ENCODE peak calls at places on chromosomes 7 and 10, in seven cellular contexts. One of them, this sample, is unnamed.

GRCh38 chr7:84021292-84021898 is 173.2 kb downstream of the SEMA3A start:
- DNase-seq in HAP-1: no peak
- DNase-seq in BE2C: peak
- DNase-seq in colonic mucosa: no peak
- DNase-seq in small intestine: no peak
- DNase-seq in lower lobe of right lung: no peak
- DNase-seq in right lobe of liver: no peak
- DNase-seq in this sample: no peak

GRCh38 chr10:124560377-124560776 is 98.8 kb downstream of the LHPP start:
- DNase-seq in colonic mucosa: no peak
- DNase-seq in lower lobe of right lung: peak
- DNase-seq in right lobe of liver: peak
- DNase-seq in small intestine: no peak
- DNase-seq in BE2C: no peak
- DNase-seq in HAP-1: no peak
- DNase-seq in this sample: peak

GRCh38 chr7:65459438-65459837 is 85.8 kb downstream of the ZNF92 start:
- DNase-seq in lower lobe of right lung: no peak
- DNase-seq in small intestine: no peak
- DNase-seq in HAP-1: no peak
- DNase-seq in BE2C: no peak
- DNase-seq in colonic mucosa: no peak
- DNase-seq in right lobe of liver: no peak
- DNase-seq in this sample: no peak

GRCh38 chr10:84427903-84428650 is 99.7 kb downstream of the CCSER2 start:
- DNase-seq in small intestine: no peak
- DNase-seq in lower lobe of right lung: no peak
- DNase-seq in colonic mucosa: no peak
- DNase-seq in HAP-1: no peak
- DNase-seq in BE2C: no peak
- DNase-seq in right lobe of liver: no peak
- DNase-seq in this sample: no peak

GRCh38 chr7:93018666-93019065 is 99.1 kb downstream of the SAMD9 start:
- DNase-seq in small intestine: no peak
- DNase-seq in lower lobe of right lung: no peak
- DNase-seq in BE2C: no peak
- DNase-seq in HAP-1: no peak
- DNase-seq in colonic mucosa: no peak
- DNase-seq in right lobe of liver: no peak
- DNase-seq in this sample: no peak

GRCh38 chr7:19982841-19983835 is 209.7 kb upstream of the TMEM196 start:
- DNase-seq in HAP-1: peak
- DNase-seq in BE2C: peak
- DNase-seq in colonic mucosa: peak
- DNase-seq in lower lobe of right lung: no peak
- DNase-seq in small intestine: peak
- DNase-seq in right lobe of liver: no peak
- DNase-seq in this sample: no peak

GRCh38 chr7:39400836-39401235 is 165.4 kb upstream of the YAE1 start:
- DNase-seq in lower lobe of right lung: no peak
- DNase-seq in HAP-1: no peak
- DNase-seq in BE2C: no peak
- DNase-seq in right lobe of liver: no peak
- DNase-seq in colonic mucosa: no peak
- DNase-seq in small intestine: no peak
- DNase-seq in this sample: no peak

GRCh38 chr10:79401015-79401921 is 44.2 kb downstream of the ZCCHC24 start:
- DNase-seq in HAP-1: no peak
- DNase-seq in colonic mucosa: no peak
- DNase-seq in lower lobe of right lung: no peak
- DNase-seq in BE2C: no peak
- DNase-seq in right lobe of liver: no peak
- DNase-seq in small intestine: no peak
- DNase-seq in this sample: no peak

GRCh38 chr10:69742928-69743602 is 58.6 kb upstream of the COL13A1 start:
- DNase-seq in small intestine: peak
- DNase-seq in colonic mucosa: peak
- DNase-seq in right lobe of liver: no peak
- DNase-seq in lower lobe of right lung: no peak
- DNase-seq in BE2C: peak
- DNase-seq in HAP-1: no peak
- DNase-seq in this sample: no peak

GRCh38 chr10:29131952-29132820 is 156.7 kb upstream of the LYZL1 start:
- DNase-seq in right lobe of liver: no peak
- DNase-seq in BE2C: peak
- DNase-seq in lower lobe of right lung: no peak
- DNase-seq in colonic mucosa: no peak
- DNase-seq in HAP-1: no peak
- DNase-seq in small intestine: no peak
- DNase-seq in this sample: no peak

DNA sequence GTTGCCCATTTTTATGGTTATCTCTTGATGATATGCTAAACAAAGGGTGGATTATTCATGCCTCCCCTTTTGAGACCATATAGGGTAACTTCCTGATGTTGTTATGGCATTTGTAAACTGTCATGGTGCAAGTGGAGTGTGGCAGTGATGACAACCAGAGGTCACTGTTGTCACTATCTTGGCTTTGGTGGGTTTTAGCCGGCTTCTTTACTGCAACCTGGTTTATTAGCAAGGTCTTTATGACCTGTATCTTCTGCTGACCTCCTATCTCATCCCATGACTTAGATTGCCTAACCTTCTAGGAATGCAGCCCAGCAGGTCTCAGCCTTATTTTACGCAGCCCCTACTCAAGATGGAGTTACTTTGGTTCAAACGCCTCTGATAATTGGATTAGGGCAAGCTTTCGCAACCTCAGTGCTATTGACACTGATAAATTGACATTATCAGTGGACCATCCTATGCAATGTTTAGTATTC is 36.9 kb downstream of the BAG3 start:
- DNase-seq in BE2C: peak
- DNase-seq in lower lobe of right lung: no peak
- DNase-seq in HAP-1: peak
- DNase-seq in right lobe of liver: no peak
- DNase-seq in colonic mucosa: no peak
- DNase-seq in small intestine: no peak
- DNase-seq in this sample: no peak
- H3K4me3 ChIP-seq in BE2C: no peak
- H3K4me3 ChIP-seq in lower lobe of right lung: no peak
- H3K4me3 ChIP-seq in HAP-1: peak
- H3K4me3 ChIP-seq in right lobe of liver: no peak
- H3K4me3 ChIP-seq in colonic mucosa: no peak
- H3K4me3 ChIP-seq in small intestine: no peak
- H3K4me3 ChIP-seq in this sample: no peak

DNA sequence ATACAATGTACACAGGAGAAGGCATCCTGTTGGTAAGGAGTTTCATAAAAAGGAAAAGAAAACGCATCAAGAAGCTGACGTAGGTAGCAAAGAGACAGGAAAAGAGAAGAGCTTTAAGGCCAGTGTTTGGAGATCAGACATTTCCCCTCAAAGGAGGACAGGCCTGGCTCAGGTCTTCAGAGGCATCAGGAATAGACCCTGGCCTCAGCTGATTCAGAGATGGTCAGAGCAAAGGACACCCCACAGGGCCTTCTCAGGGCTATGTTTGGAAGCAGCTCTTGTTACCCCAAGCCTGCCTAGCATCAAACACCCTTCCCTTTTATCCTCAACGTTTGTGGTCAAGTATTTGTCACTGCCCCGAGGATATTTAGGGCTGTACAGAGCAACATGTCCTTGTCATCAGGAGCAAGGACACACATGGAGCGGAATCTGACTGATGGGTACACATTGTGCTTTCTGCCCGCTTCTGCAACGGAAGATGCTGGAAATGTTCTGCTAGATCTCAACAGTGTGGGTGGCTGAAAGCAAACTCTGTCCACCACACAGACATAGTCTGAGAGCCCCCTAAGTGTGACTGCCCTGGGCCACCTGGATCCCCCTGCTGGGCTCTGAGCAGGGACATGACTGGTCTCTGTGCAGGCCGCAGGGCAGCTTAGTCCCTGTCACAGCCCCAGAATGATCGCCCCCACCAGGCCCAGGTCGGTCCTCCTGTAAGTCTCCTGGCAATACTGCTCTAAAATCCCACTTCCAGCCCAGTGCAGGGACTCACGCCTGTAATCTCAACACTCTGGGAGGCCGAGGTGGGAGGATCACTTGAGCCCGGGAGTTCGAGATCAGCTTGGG is 1.0 kb upstream of the ZDHHC4 start:
- DNase-seq in right lobe of liver: no peak
- DNase-seq in small intestine: no peak
- DNase-seq in BE2C: peak
- DNase-seq in HAP-1: no peak
- DNase-seq in colonic mucosa: peak
- DNase-seq in lower lobe of right lung: no peak
- DNase-seq in this sample: no peak
- H3K4me3 ChIP-seq in right lobe of liver: no peak
- H3K4me3 ChIP-seq in small intestine: peak
- H3K4me3 ChIP-seq in BE2C: peak
- H3K4me3 ChIP-seq in HAP-1: peak
- H3K4me3 ChIP-seq in colonic mucosa: peak
- H3K4me3 ChIP-seq in lower lobe of right lung: peak
- H3K4me3 ChIP-seq in this sample: peak

GRCh38 chr7:156063241-156063810 is 251.1 kb upstream of the SHH start:
- DNase-seq in lower lobe of right lung: no peak
- DNase-seq in colonic mucosa: no peak
- DNase-seq in HAP-1: no peak
- DNase-seq in right lobe of liver: peak
- DNase-seq in small intestine: no peak
- DNase-seq in BE2C: no peak
- DNase-seq in this sample: no peak

GRCh38 chr7:156062286-156062685 is 250.0 kb upstream of the SHH start:
- DNase-seq in small intestine: no peak
- DNase-seq in BE2C: no peak
- DNase-seq in colonic mucosa: no peak
- DNase-seq in HAP-1: no peak
- DNase-seq in lower lobe of right lung: no peak
- DNase-seq in right lobe of liver: peak
- DNase-seq in this sample: peak

GRCh38 chr7:156067156-156067555 is 254.9 kb upstream of the SHH start:
- DNase-seq in right lobe of liver: peak
- DNase-seq in small intestine: no peak
- DNase-seq in lower lobe of right lung: no peak
- DNase-seq in HAP-1: no peak
- DNase-seq in colonic mucosa: no peak
- DNase-seq in BE2C: no peak
- DNase-seq in this sample: no peak

GRCh38 chr7:156065400-156065799 is 253.1 kb upstream of the SHH start:
- DNase-seq in right lobe of liver: peak
- DNase-seq in small intestine: no peak
- DNase-seq in lower lobe of right lung: no peak
- DNase-seq in colonic mucosa: no peak
- DNase-seq in HAP-1: peak
- DNase-seq in BE2C: no peak
- DNase-seq in this sample: no peak

DNA sequence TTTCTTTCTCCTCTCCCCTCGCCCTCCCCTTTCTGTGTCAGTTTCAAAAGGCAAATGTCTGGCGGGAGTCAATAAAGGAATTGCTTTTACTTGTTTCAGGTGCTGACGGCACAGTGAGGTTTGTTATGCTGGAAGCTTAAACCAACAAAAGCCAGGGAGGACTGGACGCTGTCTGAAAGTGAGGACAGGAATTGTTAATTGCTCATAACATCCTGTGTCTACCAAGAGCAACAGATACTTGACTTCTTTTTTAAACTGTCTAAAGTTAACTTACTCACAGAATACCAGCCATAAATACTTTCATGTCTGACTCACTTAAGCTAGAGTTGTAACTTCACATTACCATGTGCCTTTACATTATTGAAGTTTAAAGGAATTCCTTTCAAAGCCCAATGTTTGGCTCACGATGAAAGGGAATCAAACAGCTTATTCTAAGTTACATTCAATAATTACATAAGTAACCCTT is 252.7 kb upstream of the SHH start:
- DNase-seq in colonic mucosa: no peak
- DNase-seq in lower lobe of right lung: no peak
- DNase-seq in HAP-1: no peak
- DNase-seq in right lobe of liver: no peak
- DNase-seq in BE2C: no peak
- DNase-seq in small intestine: no peak
- DNase-seq in this sample: no peak
- H3K4me3 ChIP-seq in colonic mucosa: no peak
- H3K4me3 ChIP-seq in lower lobe of right lung: no peak
- H3K4me3 ChIP-seq in HAP-1: no peak
- H3K4me3 ChIP-seq in right lobe of liver: no peak
- H3K4me3 ChIP-seq in BE2C: no peak
- H3K4me3 ChIP-seq in small intestine: no peak
- H3K4me3 ChIP-seq in this sample: no peak

DNA sequence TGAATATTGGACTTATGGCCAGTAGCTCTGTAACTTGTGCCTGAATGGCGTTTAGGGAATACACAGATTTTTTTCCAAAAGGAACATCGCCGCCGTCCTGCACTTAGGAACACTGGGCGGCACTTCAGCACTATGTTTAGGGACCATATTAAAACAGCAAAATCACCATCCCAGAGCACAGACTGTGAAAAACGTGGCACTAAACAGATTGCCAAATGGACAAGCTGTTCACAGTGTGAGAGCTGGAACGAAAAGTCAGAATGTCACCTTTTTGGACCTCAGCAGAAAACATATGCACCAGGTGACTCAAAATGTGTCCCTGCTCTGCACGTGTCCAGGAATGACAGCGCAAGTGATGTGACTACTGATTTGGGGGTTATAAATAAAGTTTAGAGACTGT is 87.9 kb downstream of the ODAD2 start:
- DNase-seq in lower lobe of right lung: no peak
- DNase-seq in colonic mucosa: no peak
- DNase-seq in BE2C: no peak
- DNase-seq in small intestine: no peak
- DNase-seq in HAP-1: no peak
- DNase-seq in right lobe of liver: no peak
- DNase-seq in this sample: no peak
- H3K4me3 ChIP-seq in lower lobe of right lung: no peak
- H3K4me3 ChIP-seq in colonic mucosa: no peak
- H3K4me3 ChIP-seq in BE2C: no peak
- H3K4me3 ChIP-seq in small intestine: no peak
- H3K4me3 ChIP-seq in HAP-1: no peak
- H3K4me3 ChIP-seq in right lobe of liver: no peak
- H3K4me3 ChIP-seq in this sample: no peak

GRCh38 chr7:123662755-123663154 is 7.1 kb downstream of the LMOD2 start:
- DNase-seq in right lobe of liver: no peak
- DNase-seq in BE2C: no peak
- DNase-seq in small intestine: no peak
- DNase-seq in HAP-1: no peak
- DNase-seq in lower lobe of right lung: no peak
- DNase-seq in colonic mucosa: no peak
- DNase-seq in this sample: no peak

GRCh38 chr7:123662293-123662692 is 6.6 kb downstream of the LMOD2 start:
- DNase-seq in small intestine: no peak
- DNase-seq in lower lobe of right lung: no peak
- DNase-seq in right lobe of liver: no peak
- DNase-seq in BE2C: no peak
- DNase-seq in HAP-1: no peak
- DNase-seq in colonic mucosa: no peak
- DNase-seq in this sample: no peak

GRCh38 chr7:123665157-123665556 is 9.5 kb downstream of the LMOD2 start:
- DNase-seq in small intestine: no peak
- DNase-seq in colonic mucosa: no peak
- DNase-seq in right lobe of liver: no peak
- DNase-seq in BE2C: no peak
- DNase-seq in HAP-1: peak
- DNase-seq in lower lobe of right lung: no peak
- DNase-seq in this sample: no peak

GRCh38 chr7:123661765-123662164 is 6.1 kb downstream of the LMOD2 start:
- DNase-seq in BE2C: no peak
- DNase-seq in right lobe of liver: no peak
- DNase-seq in small intestine: no peak
- DNase-seq in colonic mucosa: no peak
- DNase-seq in HAP-1: no peak
- DNase-seq in lower lobe of right lung: no peak
- DNase-seq in this sample: no peak

GRCh38 chr7:123663200-123663599 is 7.5 kb downstream of the LMOD2 start:
- DNase-seq in colonic mucosa: no peak
- DNase-seq in right lobe of liver: no peak
- DNase-seq in BE2C: no peak
- DNase-seq in small intestine: no peak
- DNase-seq in lower lobe of right lung: no peak
- DNase-seq in HAP-1: no peak
- DNase-seq in this sample: no peak
- H3K4me3 ChIP-seq in colonic mucosa: no peak
- H3K4me3 ChIP-seq in right lobe of liver: no peak
- H3K4me3 ChIP-seq in BE2C: no peak
- H3K4me3 ChIP-seq in small intestine: no peak
- H3K4me3 ChIP-seq in lower lobe of right lung: no peak
- H3K4me3 ChIP-seq in HAP-1: no peak
- H3K4me3 ChIP-seq in this sample: no peak

This sample was measured in upper lobe of right lung.